ENCODE peak calls at places on chromosomes 5 and 9, in ten cellular contexts. V, A, Y, M, G, R, W, B, H and D are unnamed samples.
A peak's percentile ranks its signal among the peaks of the same experiment; 100 is the strongest.

GRCh38 chr5:136766456-136766855 is 401.1 kb upstream of the TRPC7 start:
- DNase-seq in B (peak; percentile 26), Y (no peak), R (no peak), G (no peak), V (no peak), H (no peak), M (no peak), A (no peak), W (no peak), D (no peak)

GRCh38 chr5:72600401-72600981 is 93.3 kb upstream of the ZNF366 start:
- DNase-seq in W (no peak), V (no peak), A (no peak), B (peak; percentile 94), Y (no peak), G (no peak), R (no peak), M (no peak), H (no peak), D (peak; percentile 85)

GRCh38 chr5:154202379-154203260 is 12.1 kb downstream of the GALNT10 start:
- DNase-seq in A (no peak), B (no peak), V (no peak), G (no peak), H (no peak), M (peak; percentile 78), Y (no peak), R (no peak), W (no peak), D (no peak)

GRCh38 chr9:114227288-114228033 is 72.1 kb downstream of the COL27A1 start:
- DNase-seq in B (no peak), V (no peak), H (no peak), Y (no peak), A (no peak), M (no peak), W (no peak), G (no peak), R (no peak), D (no peak)

GRCh38 chr5:80576383-80576782 is 6.3 kb upstream of the ANKRD34B start:
- DNase-seq in B (no peak), W (no peak), G (no peak), R (no peak), M (peak; percentile 16), Y (no peak), A (no peak), H (no peak), V (no peak), D (no peak)

GRCh38 chr9:19471737-19472648 is 63.2 kb downstream of the ACER2 start:
- DNase-seq in H (peak; percentile 75), G (peak; percentile 65), A (peak; percentile 38), M (peak; percentile 68), Y (peak; percentile 54), B (peak; percentile 41), W (peak; percentile 21), V (peak; percentile 11), R (peak; percentile 76), D (peak; percentile 57)

GRCh38 chr5:132500931-132501628 is 10.5 kb upstream of the IRF1 start:
- DNase-seq in A (peak; percentile 69), M (peak; percentile 92), B (peak; percentile 63), G (peak; percentile 79), H (peak; percentile 77), W (peak; percentile 73), V (peak; percentile 35), R (peak; percentile 76), Y (peak; percentile 52), D (peak; percentile 72)

GRCh38 chr5:76155536-76155935 is 72.4 kb downstream of the SV2C start:
- DNase-seq in Y (no peak), W (no peak), M (no peak), A (no peak), G (no peak), B (no peak), R (no peak), H (no peak), V (no peak), D (no peak)

GRCh38 chr5:166561759-166562158 is 1729.7 kb upstream of the WWC1 start:
- DNase-seq in M (no peak), A (no peak), G (no peak), H (no peak), B (no peak), W (no peak), Y (no peak), V (no peak), R (no peak), D (no peak)

GRCh38 chr5:135446615-135447014 is 533 bp downstream of the DCANP1 start:
- DNase-seq in M (no peak), R (no peak), V (no peak), G (no peak), W (no peak), H (peak; percentile 13), A (no peak), B (no peak), Y (no peak), D (no peak)

GRCh38 chr9:82180711-82181110 is 192.1 kb downstream of the SPATA31D1 start:
- DNase-seq in G (no peak), H (no peak), Y (no peak), V (no peak), R (no peak), B (no peak), A (no peak), M (no peak), W (no peak), D (no peak)

GRCh38 chr5:107337281-107337680 is 333.5 kb downstream of the EFNA5 start:
- DNase-seq in A (no peak), B (peak; percentile 99), H (no peak), V (no peak), G (no peak), Y (no peak), R (no peak), W (no peak), M (no peak), D (no peak)

GRCh38 chr9:131666779-131667178 is 73.1 kb downstream of the RAPGEF1 start:
- DNase-seq in Y (no peak), W (peak; percentile 61), V (no peak), M (no peak), A (no peak), B (no peak), R (no peak), G (no peak), H (no peak), D (no peak)

GRCh38 chr9:131669234-131670172 is 70.4 kb downstream of the RAPGEF1 start:
- DNase-seq in H (no peak), W (no peak), V (no peak), G (no peak), M (no peak), A (no peak), Y (no peak), B (no peak), R (no peak), D (no peak)

GRCh38 chr9:131668439-131669233 is 71.2 kb downstream of the RAPGEF1 start:
- DNase-seq in A (peak; percentile 50), W (peak; percentile 77), R (no peak), V (no peak), G (no peak), H (no peak), B (no peak), Y (peak; percentile 44), M (peak; percentile 83), D (peak; percentile 56)

GRCh38 chr9:131667576-131667975 is 72.3 kb downstream of the RAPGEF1 start:
- DNase-seq in B (no peak), R (no peak), W (no peak), H (no peak), G (no peak), M (peak; percentile 77), V (no peak), Y (no peak), A (no peak), D (no peak)

DNA sequence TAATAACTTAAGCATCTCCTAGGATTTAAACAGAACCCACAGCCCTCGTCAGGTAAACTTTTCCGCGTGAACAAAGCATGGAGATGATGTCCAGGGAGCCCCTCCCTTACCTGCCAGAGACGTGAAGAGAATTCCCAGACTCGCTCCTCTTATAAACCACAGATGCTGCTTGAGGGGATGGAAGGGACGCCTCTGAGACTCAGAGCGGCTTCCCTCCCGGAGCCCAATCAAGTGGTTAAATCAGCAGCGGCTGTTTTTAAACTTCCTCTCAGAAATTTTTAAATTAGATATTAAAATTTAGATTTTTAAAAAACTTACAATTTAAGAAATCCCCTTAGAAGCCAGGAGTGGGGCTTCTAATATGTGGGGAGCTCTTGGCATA is 71.8 kb downstream of the RAPGEF1 start:
- DNase-seq in Y (no peak), M (no peak), R (no peak), W (no peak), G (no peak), A (no peak), H (no peak), B (no peak), V (no peak), D (no peak)
- H3K4me3 ChIP-seq in Y (no peak overlapping the region), M (peak overlapping the region; percentile 93), R (no peak overlapping the region), W (peak overlapping the region; percentile 54), G (no peak overlapping the region), A (no peak overlapping the region), H (no peak overlapping the region), B (no peak overlapping the region), V (no peak overlapping the region), D (no peak overlapping the region)

GRCh38 chr9:69036799-69037198 is 1.2 kb downstream of the FXN start:
- DNase-seq in A (no peak), M (no peak), V (no peak), B (no peak), H (no peak), G (no peak), W (no peak), R (no peak), Y (no peak), D (no peak)
- H3K4me3 ChIP-seq in A (peak overlapping the region; percentile 73), M (peak overlapping the region; percentile 85), V (peak overlapping the region; percentile 75), B (peak overlapping the region; percentile 89), H (peak overlapping the region; percentile 74), G (peak overlapping the region; percentile 92), W (peak overlapping the region; percentile 80), R (peak overlapping the region; percentile 53), Y (no peak overlapping the region), D (peak overlapping the region; percentile 96)

DNA sequence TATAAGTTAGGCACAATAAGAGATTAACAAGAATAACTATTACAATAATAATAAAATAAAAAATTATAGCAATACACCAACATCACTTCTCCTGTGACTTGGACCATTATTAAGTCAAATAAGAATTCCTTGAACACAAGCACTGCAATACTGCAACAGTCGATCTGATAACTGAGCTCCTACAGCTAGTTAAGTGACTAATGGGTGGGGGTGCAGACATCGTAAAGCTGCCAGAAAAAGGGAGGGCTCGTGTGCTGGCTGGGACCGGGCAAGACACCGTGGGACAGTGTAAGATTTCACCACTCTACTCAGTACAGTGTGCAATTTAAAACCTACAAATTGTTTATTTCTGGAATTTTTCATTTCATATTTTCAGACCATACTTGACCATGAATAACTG is 78.8 kb downstream of the SNX24 start:
- DNase-seq in A (no peak), W (no peak), G (no peak), B (no peak), V (no peak), R (no peak), H (no peak), Y (no peak), M (no peak), D (peak; percentile 78)
- H3K4me3 ChIP-seq in A (no peak overlapping the region), W (no peak overlapping the region), G (no peak overlapping the region), B (no peak overlapping the region), V (no peak overlapping the region), R (no peak overlapping the region), H (no peak overlapping the region), Y (no peak overlapping the region), M (no peak overlapping the region), D (no peak overlapping the region)

DNA sequence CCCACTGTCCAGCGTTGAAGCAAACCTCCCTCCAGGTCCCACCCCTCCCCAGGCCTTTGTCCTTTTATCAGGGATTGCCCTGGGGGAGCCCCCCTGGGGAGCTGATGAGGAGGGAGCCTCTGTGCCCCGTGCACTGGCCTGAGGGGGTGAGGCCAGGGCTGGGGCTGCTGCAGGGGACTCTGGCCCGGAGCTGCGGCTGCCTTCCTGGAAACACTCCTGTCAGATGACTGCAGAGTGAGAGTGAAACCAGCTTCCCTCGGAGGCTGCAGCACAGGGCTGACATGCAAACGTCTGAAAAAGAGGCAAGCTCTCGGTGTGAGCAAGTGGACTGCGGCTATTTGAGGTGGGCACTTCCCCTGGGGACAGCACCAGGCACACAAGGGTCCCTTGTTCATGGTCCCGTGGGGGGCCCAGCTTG is 4.6 kb upstream of the TRAF2 start:
- DNase-seq in H (no peak), W (peak; percentile 26), B (no peak), V (no peak), R (peak; percentile 64), G (no peak), M (peak; percentile 78), A (peak; percentile 59), Y (no peak), D (peak; percentile 56)
- H3K4me3 ChIP-seq in H (no peak overlapping the region), W (peak overlapping the region; percentile 83), B (no peak overlapping the region), V (no peak overlapping the region), R (no peak overlapping the region), G (no peak overlapping the region), M (peak overlapping the region; percentile 65), A (peak overlapping the region; percentile 7), Y (no peak overlapping the region), D (no peak overlapping the region)